ENCODE peak calls at places on chromosome 16, in seven cellular contexts. One of them, this sample, is unnamed.

GRCh38 chr16:29710227-29711219 is 31.5 kb downstream of the QPRT start:
- DNase-seq in transverse colon: no peak
- DNase-seq in Peyer's patch: no peak
- DNase-seq in adrenal gland: peak
- DNase-seq in tibial nerve: no peak
- DNase-seq in sigmoid colon: no peak
- DNase-seq in ovary: no peak
- DNase-seq in this sample: no peak

GRCh38 chr16:22813946-22814325 is at the start of gene HS3ST2:
- DNase-seq in transverse colon: peak
- DNase-seq in Peyer's patch: no peak
- DNase-seq in adrenal gland: peak
- DNase-seq in tibial nerve: no peak
- DNase-seq in sigmoid colon: peak
- DNase-seq in ovary: peak
- DNase-seq in this sample: peak

GRCh38 chr16:66493490-66494401 is 56.2 kb downstream of the TK2 start:
- DNase-seq in transverse colon: no peak
- DNase-seq in Peyer's patch: peak
- DNase-seq in adrenal gland: no peak
- DNase-seq in tibial nerve: no peak
- DNase-seq in sigmoid colon: peak
- DNase-seq in ovary: peak
- DNase-seq in this sample: peak

GRCh38 chr16:55499951-55500350 is 8.9 kb upstream of the LPCAT2 start:
- DNase-seq in transverse colon: no peak
- DNase-seq in Peyer's patch: no peak
- DNase-seq in adrenal gland: no peak
- DNase-seq in tibial nerve: no peak
- DNase-seq in sigmoid colon: peak
- DNase-seq in ovary: no peak
- DNase-seq in this sample: no peak

GRCh38 chr16:13138528-13138927 is 237.1 kb downstream of the SHISA9 start:
- DNase-seq in transverse colon: no peak
- DNase-seq in Peyer's patch: no peak
- DNase-seq in adrenal gland: no peak
- DNase-seq in tibial nerve: no peak
- DNase-seq in sigmoid colon: no peak
- DNase-seq in ovary: no peak
- DNase-seq in this sample: no peak

GRCh38 chr16:78220571-78220970 is 121.1 kb downstream of the WWOX start:
- DNase-seq in transverse colon: no peak
- DNase-seq in Peyer's patch: no peak
- DNase-seq in adrenal gland: no peak
- DNase-seq in tibial nerve: no peak
- DNase-seq in sigmoid colon: no peak
- DNase-seq in ovary: no peak
- DNase-seq in this sample: no peak

GRCh38 chr16:71369494-71369893 is 11.0 kb downstream of the CALB2 start:
- DNase-seq in transverse colon: no peak
- DNase-seq in Peyer's patch: no peak
- DNase-seq in adrenal gland: no peak
- DNase-seq in tibial nerve: no peak
- DNase-seq in sigmoid colon: no peak
- DNase-seq in ovary: no peak
- DNase-seq in this sample: no peak

GRCh38 chr16:9012848-9013507 is 49.3 kb upstream of the USP7 start:
- DNase-seq in transverse colon: no peak
- DNase-seq in Peyer's patch: no peak
- DNase-seq in adrenal gland: no peak
- DNase-seq in tibial nerve: no peak
- DNase-seq in sigmoid colon: no peak
- DNase-seq in ovary: peak
- DNase-seq in this sample: peak

GRCh38 chr16:81158964-81159363 is 62.8 kb upstream of the GCSH start:
- DNase-seq in transverse colon: no peak
- DNase-seq in Peyer's patch: no peak
- DNase-seq in adrenal gland: no peak
- DNase-seq in tibial nerve: no peak
- DNase-seq in sigmoid colon: no peak
- DNase-seq in ovary: no peak
- DNase-seq in this sample: no peak

GRCh38 chr16:75289189-75289588 is 37.8 kb upstream of the BCAR1 start:
- DNase-seq in transverse colon: no peak
- DNase-seq in Peyer's patch: no peak
- DNase-seq in adrenal gland: no peak
- DNase-seq in tibial nerve: no peak
- DNase-seq in sigmoid colon: no peak
- DNase-seq in ovary: no peak
- DNase-seq in this sample: peak

GRCh38 chr16:22813223-22813945 is 578 bp upstream of the HS3ST2 start:
- DNase-seq in transverse colon: peak
- DNase-seq in Peyer's patch: peak
- DNase-seq in adrenal gland: peak
- DNase-seq in tibial nerve: no peak
- DNase-seq in sigmoid colon: peak
- DNase-seq in ovary: peak
- DNase-seq in this sample: peak

GRCh38 chr16:55496509-55497145 is 12.2 kb upstream of the LPCAT2 start:
- DNase-seq in transverse colon: no peak
- DNase-seq in Peyer's patch: no peak
- DNase-seq in adrenal gland: no peak
- DNase-seq in tibial nerve: no peak
- DNase-seq in sigmoid colon: no peak
- DNase-seq in ovary: no peak
- DNase-seq in this sample: no peak

GRCh38 chr16:47644661-47645060 is 183.5 kb downstream of the PHKB start:
- DNase-seq in transverse colon: no peak
- DNase-seq in Peyer's patch: no peak
- DNase-seq in adrenal gland: no peak
- DNase-seq in tibial nerve: no peak
- DNase-seq in sigmoid colon: no peak
- DNase-seq in ovary: no peak
- DNase-seq in this sample: no peak

GRCh38 chr16:66885491-66885890 is 5.2 kb downstream of the PDP2 start:
- DNase-seq in transverse colon: no peak
- DNase-seq in Peyer's patch: no peak
- DNase-seq in adrenal gland: no peak
- DNase-seq in tibial nerve: no peak
- DNase-seq in sigmoid colon: no peak
- DNase-seq in ovary: no peak
- DNase-seq in this sample: no peak

GRCh38 chr16:48580925-48581500 is 29.0 kb downstream of the N4BP1 start:
- DNase-seq in transverse colon: no peak
- DNase-seq in Peyer's patch: no peak
- DNase-seq in adrenal gland: no peak
- DNase-seq in tibial nerve: no peak
- DNase-seq in sigmoid colon: no peak
- DNase-seq in ovary: no peak
- DNase-seq in this sample: no peak

GRCh38 chr16:67801889-67802288 is 4.5 kb downstream of the RANBP10 start:
- DNase-seq in transverse colon: no peak
- DNase-seq in Peyer's patch: no peak
- DNase-seq in adrenal gland: no peak
- DNase-seq in tibial nerve: no peak
- DNase-seq in sigmoid colon: no peak
- DNase-seq in ovary: no peak
- DNase-seq in this sample: no peak

DNA sequence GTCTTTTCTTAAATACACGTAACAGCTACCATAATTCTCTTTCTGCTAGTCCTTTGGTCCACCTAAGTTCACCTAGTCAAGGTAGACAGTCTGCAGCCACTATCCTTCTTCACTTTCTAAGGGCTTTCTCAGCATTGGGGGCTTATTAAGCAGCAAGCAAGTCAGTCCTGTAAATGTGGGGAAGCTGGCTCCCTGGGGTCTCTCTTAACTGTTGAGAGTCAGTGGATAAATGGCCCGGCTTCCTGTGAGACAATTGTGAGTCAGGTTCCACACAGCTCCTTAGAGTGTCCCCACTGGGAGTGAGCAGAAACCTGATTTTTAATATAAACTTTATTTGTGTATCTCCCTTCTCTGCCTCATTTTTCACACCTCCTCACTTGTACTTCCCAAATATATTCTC is 132.1 kb downstream of the CDH13 start:
- DNase-seq in transverse colon: no peak
- DNase-seq in Peyer's patch: no peak
- DNase-seq in adrenal gland: no peak
- DNase-seq in tibial nerve: no peak
- DNase-seq in sigmoid colon: no peak
- DNase-seq in ovary: no peak
- DNase-seq in this sample: no peak
- TF ChIP-seq CTCF in transverse colon: no peak
- TF ChIP-seq CTCF in Peyer's patch: no peak
- TF ChIP-seq CTCF in adrenal gland: no peak
- TF ChIP-seq CTCF in tibial nerve: no peak
- TF ChIP-seq CTCF in sigmoid colon: no peak
- TF ChIP-seq CTCF in ovary: no peak
- TF ChIP-seq CTCF in this sample: no peak

DNA sequence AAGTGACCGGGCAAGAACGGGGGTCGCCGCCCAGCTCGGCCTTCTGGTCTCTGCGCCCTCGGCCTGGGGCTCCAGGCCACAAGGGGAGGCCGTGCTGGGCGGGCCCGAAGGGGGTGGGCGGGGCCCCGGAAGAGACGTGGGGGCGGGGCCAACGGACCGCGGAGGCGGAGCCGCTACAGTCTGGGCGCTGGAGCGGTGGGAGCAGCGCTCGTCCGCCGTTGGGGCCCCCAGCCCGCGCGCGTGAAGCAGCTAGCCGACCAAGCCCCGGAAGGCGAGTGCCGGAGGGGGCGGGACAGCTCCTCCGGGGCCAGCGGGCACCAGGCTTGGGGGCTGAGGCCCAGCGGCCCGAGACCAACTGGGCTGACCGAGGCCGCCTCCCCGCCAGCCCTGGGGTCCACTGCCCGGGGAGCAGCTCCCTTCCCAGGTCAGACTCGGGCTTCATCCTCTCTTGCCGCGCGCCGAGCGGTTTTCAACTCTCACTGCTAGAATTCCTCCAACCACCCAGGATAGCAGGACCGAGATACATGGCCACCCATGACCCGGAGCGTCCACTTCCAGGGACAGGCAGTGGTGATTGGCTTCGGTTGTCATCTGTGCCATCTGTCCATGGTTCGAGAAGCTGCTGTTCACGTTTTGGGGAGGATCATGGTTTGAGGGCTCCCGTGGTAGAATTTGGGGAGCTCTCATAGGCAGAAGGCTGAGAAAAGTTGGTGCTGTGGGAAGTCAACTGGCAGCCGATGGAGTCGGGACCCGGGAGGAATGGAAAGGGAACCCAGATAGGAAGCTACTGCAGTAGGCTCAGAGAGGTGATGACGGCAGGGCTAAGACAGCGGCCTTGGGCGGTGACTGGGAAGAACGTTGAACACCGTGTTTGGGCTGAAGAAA is 44.6 kb upstream of the LCMT1 start:
- DNase-seq in transverse colon: peak
- DNase-seq in Peyer's patch: peak
- DNase-seq in adrenal gland: peak
- DNase-seq in tibial nerve: peak
- DNase-seq in sigmoid colon: peak
- DNase-seq in ovary: peak
- DNase-seq in this sample: peak
- H3K27ac ChIP-seq in transverse colon: peak
- H3K27ac ChIP-seq in Peyer's patch: peak
- H3K27ac ChIP-seq in adrenal gland: peak
- H3K27ac ChIP-seq in tibial nerve: peak
- H3K27ac ChIP-seq in sigmoid colon: peak
- H3K27ac ChIP-seq in ovary: peak
- H3K27ac ChIP-seq in this sample: peak

DNA sequence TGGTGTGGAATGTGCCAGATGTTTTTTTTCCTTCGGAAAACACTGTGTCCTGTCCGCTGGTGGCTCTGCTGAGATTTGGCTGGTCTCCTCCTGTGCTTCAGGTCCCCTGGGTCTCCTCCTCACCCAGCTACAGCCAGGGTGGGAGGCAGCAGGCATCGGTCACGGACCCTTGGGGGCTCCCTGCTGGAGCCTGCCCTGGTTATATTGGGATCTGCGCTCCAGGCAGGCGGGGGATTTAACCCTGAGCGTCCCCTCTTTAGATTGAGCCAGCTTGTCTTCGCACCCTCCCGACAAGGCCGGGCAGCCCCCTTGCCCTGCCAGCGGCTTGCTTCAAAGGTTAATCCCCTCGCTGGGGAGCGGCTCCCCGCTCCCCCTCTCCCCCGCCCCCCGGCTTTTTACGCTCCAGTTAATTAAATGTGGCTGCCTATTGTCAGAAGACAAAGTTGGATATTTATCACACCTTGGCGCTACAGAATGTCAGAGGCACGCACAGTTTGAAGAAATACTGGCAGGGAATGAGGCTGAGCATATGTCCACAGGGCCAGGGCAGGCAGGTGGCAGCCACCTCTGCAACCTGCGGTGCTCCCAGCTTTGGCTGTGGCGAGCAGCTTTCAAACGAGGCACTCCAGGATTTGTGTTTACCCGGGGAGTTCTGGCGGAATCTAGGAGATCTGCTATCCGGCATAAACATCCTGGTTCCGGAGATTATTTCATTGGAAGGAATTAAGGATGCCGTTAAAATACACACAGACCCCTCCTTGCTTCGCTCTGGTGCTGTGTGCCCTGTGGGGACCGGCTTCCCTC is 38.2 kb upstream of the GSE1 start:
- DNase-seq in transverse colon: no peak
- DNase-seq in Peyer's patch: no peak
- DNase-seq in adrenal gland: no peak
- DNase-seq in tibial nerve: no peak
- DNase-seq in sigmoid colon: no peak
- DNase-seq in ovary: no peak
- DNase-seq in this sample: no peak
- TF ChIP-seq POLR2A in transverse colon: no peak
- TF ChIP-seq POLR2A in Peyer's patch: no peak
- TF ChIP-seq POLR2A in adrenal gland: no peak
- TF ChIP-seq POLR2A in tibial nerve: no peak
- TF ChIP-seq POLR2A in sigmoid colon: no peak
- TF ChIP-seq POLR2A in ovary: no peak
- TF ChIP-seq POLR2A in this sample: no peak

DNA sequence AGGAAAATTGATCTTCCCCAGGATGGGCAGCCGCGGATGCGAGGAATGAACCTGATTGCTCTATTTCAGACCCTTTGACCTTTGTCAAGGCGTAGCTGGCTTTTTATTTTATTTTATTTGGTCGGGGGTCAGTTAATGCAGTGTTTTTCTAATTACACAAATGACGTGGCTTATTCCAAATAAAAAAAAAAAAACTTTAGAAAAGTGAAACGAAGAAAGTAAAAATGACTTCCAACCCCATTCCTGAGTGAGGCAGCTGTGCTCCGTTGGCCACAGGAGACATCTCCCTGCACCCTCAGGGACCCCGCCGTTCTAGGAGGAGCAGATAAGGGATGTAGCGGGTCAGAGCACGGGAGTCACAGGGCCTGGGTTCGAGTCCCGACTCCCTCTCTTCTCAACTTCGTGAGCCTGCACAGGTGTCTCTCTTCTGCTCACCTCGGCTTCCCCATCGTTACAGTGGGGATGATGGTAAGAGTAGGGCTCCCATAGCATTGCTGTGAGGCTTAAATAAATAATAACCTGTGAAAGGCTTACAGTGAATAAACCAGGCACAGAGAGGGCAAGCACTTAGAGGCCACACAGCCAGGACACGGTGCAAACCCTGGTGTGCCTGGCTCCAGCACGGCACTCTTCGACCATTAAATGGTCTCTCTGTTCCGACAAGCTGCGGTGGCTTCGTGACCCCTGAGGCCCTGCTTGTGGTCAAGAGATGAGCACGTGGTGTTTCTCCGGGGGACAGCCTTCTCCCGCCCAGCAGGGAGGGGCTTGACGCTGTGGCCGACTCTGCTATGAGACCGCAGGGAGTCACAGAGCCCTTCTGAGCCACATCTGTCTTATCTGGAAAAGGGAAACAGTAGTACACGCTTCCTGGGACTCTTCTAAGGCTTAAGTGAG is 10.2 kb downstream of the FOXF1 start:
- DNase-seq in transverse colon: no peak
- DNase-seq in Peyer's patch: no peak
- DNase-seq in adrenal gland: no peak
- DNase-seq in tibial nerve: no peak
- DNase-seq in sigmoid colon: peak
- DNase-seq in ovary: no peak
- DNase-seq in this sample: peak
- TF ChIP-seq CTCF in transverse colon: no peak
- TF ChIP-seq CTCF in Peyer's patch: no peak
- TF ChIP-seq CTCF in adrenal gland: no peak
- TF ChIP-seq CTCF in tibial nerve: no peak
- TF ChIP-seq CTCF in sigmoid colon: no peak
- TF ChIP-seq CTCF in ovary: peak
- TF ChIP-seq CTCF in this sample: no peak